ENCODE peak calls at places on chromosome 18, in four cellular contexts. One of them, this sample, is unnamed.

GRCh38 chr18:66129248-66129647 is 378.4 kb downstream of the CDH7 start:
- DNase-seq in astrocyte: no peak
- DNase-seq in CD8-positive, alpha-beta T cell: no peak
- DNase-seq in RWPE2: no peak
- DNase-seq in this sample: no peak

GRCh38 chr18:26386002-26386401 is 159.8 kb downstream of the TAF4B start:
- DNase-seq in astrocyte: peak; percentile 35
- DNase-seq in CD8-positive, alpha-beta T cell: no peak
- DNase-seq in RWPE2: no peak
- DNase-seq in this sample: no peak

GRCh38 chr18:28365406-28365805 is 188.5 kb upstream of the CDH2 start:
- DNase-seq in astrocyte: peak; percentile 51
- DNase-seq in CD8-positive, alpha-beta T cell: no peak
- DNase-seq in RWPE2: no peak
- DNase-seq in this sample: no peak

GRCh38 chr18:63586966-63587365 is at the start of gene SERPINB13:
- DNase-seq in astrocyte: no peak
- DNase-seq in CD8-positive, alpha-beta T cell: no peak
- DNase-seq in RWPE2: peak; percentile 66
- DNase-seq in this sample: no peak

GRCh38 chr18:34928754-34929335 is 112.4 kb upstream of the MAPRE2 start:
- DNase-seq in astrocyte: no peak
- DNase-seq in CD8-positive, alpha-beta T cell: no peak
- DNase-seq in RWPE2: no peak
- DNase-seq in this sample: no peak

GRCh38 chr18:72762505-72763122 is 105.2 kb downstream of the NETO1 start:
- DNase-seq in astrocyte: peak; percentile 35
- DNase-seq in CD8-positive, alpha-beta T cell: no peak
- DNase-seq in RWPE2: no peak
- DNase-seq in this sample: no peak

GRCh38 chr18:31658670-31659573 is 25.5 kb downstream of the B4GALT6 start:
- DNase-seq in astrocyte: peak; percentile 38
- DNase-seq in CD8-positive, alpha-beta T cell: no peak
- DNase-seq in RWPE2: no peak
- DNase-seq in this sample: no peak

GRCh38 chr18:35811896-35812295 is 160.6 kb upstream of the RMP24 start:
- DNase-seq in astrocyte: peak; percentile 1
- DNase-seq in CD8-positive, alpha-beta T cell: no peak
- DNase-seq in RWPE2: no peak
- DNase-seq in this sample: no peak

GRCh38 chr18:21167641-21168372 is 56.2 kb upstream of the ROCK1 start:
- DNase-seq in astrocyte: peak; percentile 12
- DNase-seq in CD8-positive, alpha-beta T cell: no peak
- DNase-seq in RWPE2: no peak
- DNase-seq in this sample: no peak

GRCh38 chr18:11994346-11994707 is 13.0 kb downstream of the IMPA2 start:
- DNase-seq in astrocyte: no peak
- DNase-seq in CD8-positive, alpha-beta T cell: no peak
- DNase-seq in RWPE2: no peak
- DNase-seq in this sample: no peak

GRCh38 chr18:37535968-37536367 is 29.6 kb downstream of the CELF4 start:
- DNase-seq in astrocyte: no peak
- DNase-seq in CD8-positive, alpha-beta T cell: no peak
- DNase-seq in RWPE2: no peak
- DNase-seq in this sample: no peak

GRCh38 chr18:62187543-62188378 is 706 bp downstream of the RELCH start:
- DNase-seq in astrocyte: peak; percentile 6
- DNase-seq in CD8-positive, alpha-beta T cell: peak; percentile 22
- DNase-seq in RWPE2: peak; percentile 38
- DNase-seq in this sample: no peak

GRCh38 chr18:26535630-26536029 is 12.7 kb downstream of the KCTD1 start:
- DNase-seq in astrocyte: no peak
- DNase-seq in CD8-positive, alpha-beta T cell: no peak
- DNase-seq in RWPE2: no peak
- DNase-seq in this sample: no peak

GRCh38 chr18:2303517-2304238 is 267.6 kb downstream of the METTL4 start:
- DNase-seq in astrocyte: peak; percentile 65
- DNase-seq in CD8-positive, alpha-beta T cell: no peak
- DNase-seq in RWPE2: no peak
- DNase-seq in this sample: no peak

GRCh38 chr18:46939337-46939963 is 22.0 kb downstream of the KATNAL2 start:
- DNase-seq in astrocyte: peak; percentile 63
- DNase-seq in CD8-positive, alpha-beta T cell: no peak
- DNase-seq in RWPE2: no peak
- DNase-seq in this sample: no peak

GRCh38 chr18:60007641-60008040 is 107.8 kb downstream of the PMAIP1 start:
- DNase-seq in astrocyte: no peak
- DNase-seq in CD8-positive, alpha-beta T cell: no peak
- DNase-seq in RWPE2: no peak
- DNase-seq in this sample: no peak

GRCh38 chr18:75207298-75208054 is 1.5 kb downstream of the PTGR3 start:
- DNase-seq in astrocyte: peak; percentile 59
- DNase-seq in CD8-positive, alpha-beta T cell: no peak
- DNase-seq in RWPE2: no peak
- DNase-seq in this sample: peak; percentile 90

GRCh38 chr18:60018801-60019462 is 119.1 kb downstream of the PMAIP1 start:
- DNase-seq in astrocyte: peak; percentile 63
- DNase-seq in CD8-positive, alpha-beta T cell: no peak
- DNase-seq in RWPE2: no peak
- DNase-seq in this sample: no peak

GRCh38 chr18:715626-716025 is 3.2 kb upstream of the ENOSF1 start:
- DNase-seq in astrocyte: peak; percentile 77
- DNase-seq in CD8-positive, alpha-beta T cell: no peak
- DNase-seq in RWPE2: no peak
- DNase-seq in this sample: no peak

GRCh38 chr18:8705941-8706544 is 687 bp downstream of the MTCL1 start:
- DNase-seq in astrocyte: no peak
- DNase-seq in CD8-positive, alpha-beta T cell: peak; percentile 20
- DNase-seq in RWPE2: no peak
- DNase-seq in this sample: peak; percentile 62
- H3K27ac ChIP-seq in astrocyte: peak overlapping the region; percentile 54
- H3K27ac ChIP-seq in CD8-positive, alpha-beta T cell: no peak overlapping the region
- H3K27ac ChIP-seq in RWPE2: peak overlapping the region; percentile 66
- H3K27ac ChIP-seq in this sample: peak overlapping the region; percentile 94

GRCh38 chr18:56659111-56659510 is 8.0 kb downstream of the WDR7 start:
- DNase-seq in astrocyte: no peak
- DNase-seq in CD8-positive, alpha-beta T cell: no peak
- DNase-seq in RWPE2: no peak
- DNase-seq in this sample: no peak

GRCh38 chr18:56660655-56661054 is 9.5 kb downstream of the WDR7 start:
- DNase-seq in astrocyte: no peak
- DNase-seq in CD8-positive, alpha-beta T cell: no peak
- DNase-seq in RWPE2: no peak
- DNase-seq in this sample: no peak

GRCh38 chr18:56662502-56662901 is 11.3 kb downstream of the WDR7 start:
- DNase-seq in astrocyte: no peak
- DNase-seq in CD8-positive, alpha-beta T cell: no peak
- DNase-seq in RWPE2: no peak
- DNase-seq in this sample: no peak

GRCh38 chr18:56661414-56662101 is 10.4 kb downstream of the WDR7 start:
- DNase-seq in astrocyte: no peak
- DNase-seq in CD8-positive, alpha-beta T cell: no peak
- DNase-seq in RWPE2: no peak
- DNase-seq in this sample: no peak

DNA sequence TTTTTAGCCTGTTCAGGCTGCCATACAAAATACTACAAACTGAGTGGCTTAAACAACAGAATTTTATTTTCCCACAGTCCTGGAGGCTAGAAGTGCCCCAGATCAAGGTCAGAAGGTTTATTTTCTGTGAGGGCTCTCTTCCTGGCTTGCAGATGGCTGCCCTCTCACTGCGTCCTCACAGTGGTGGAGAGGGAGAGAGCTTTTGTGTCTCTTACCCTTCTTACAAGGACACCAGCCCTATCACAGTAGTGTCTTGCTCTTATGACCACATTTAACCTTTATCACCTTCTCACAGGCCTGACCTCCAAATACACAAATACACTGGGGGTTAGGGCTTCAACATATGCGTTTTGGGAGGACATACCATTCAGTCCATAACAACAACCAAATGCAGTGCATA is 11.7 kb downstream of the WDR7 start:
- DNase-seq in astrocyte: no peak
- DNase-seq in CD8-positive, alpha-beta T cell: no peak
- DNase-seq in RWPE2: no peak
- DNase-seq in this sample: no peak
- H3K27ac ChIP-seq in astrocyte: no peak overlapping the region
- H3K27ac ChIP-seq in CD8-positive, alpha-beta T cell: no peak overlapping the region
- H3K27ac ChIP-seq in RWPE2: no peak overlapping the region
- H3K27ac ChIP-seq in this sample: no peak overlapping the region

DNA sequence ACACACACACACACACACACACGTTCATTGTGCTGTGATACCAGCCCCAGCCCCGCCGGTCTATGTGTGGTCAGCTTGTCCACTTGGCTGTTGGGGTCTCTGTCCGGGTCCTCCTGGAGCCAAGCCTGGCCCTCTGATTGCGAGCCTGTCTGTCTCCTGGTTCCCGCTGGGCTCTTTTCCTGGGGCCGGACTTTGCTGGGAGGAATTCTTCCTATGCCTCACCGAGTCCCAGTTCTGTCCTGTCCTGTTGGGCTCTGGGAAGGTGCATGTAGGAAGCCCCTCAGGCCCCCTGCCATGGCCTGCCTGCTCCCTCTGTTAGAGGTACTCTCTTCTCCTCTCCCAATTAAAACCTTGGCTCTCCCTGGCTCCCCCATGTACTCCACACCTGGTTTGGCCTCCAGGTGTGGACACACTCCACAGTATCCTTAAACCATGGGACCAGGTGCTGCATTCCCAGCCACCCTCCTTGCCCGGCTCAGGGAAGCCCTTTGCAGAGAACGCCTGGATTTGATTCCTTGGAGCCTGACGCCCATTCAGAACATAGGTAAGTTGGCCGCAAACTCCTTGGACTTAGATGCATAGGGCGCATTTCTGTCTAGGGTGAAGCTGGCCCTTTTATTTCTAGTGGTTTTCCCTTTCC is 42.3 kb downstream of the CABLES1 start:
- DNase-seq in astrocyte: no peak
- DNase-seq in CD8-positive, alpha-beta T cell: no peak
- DNase-seq in RWPE2: no peak
- DNase-seq in this sample: no peak
- H3K27ac ChIP-seq in astrocyte: no peak overlapping the region
- H3K27ac ChIP-seq in CD8-positive, alpha-beta T cell: no peak overlapping the region
- H3K27ac ChIP-seq in RWPE2: no peak overlapping the region
- H3K27ac ChIP-seq in this sample: no peak overlapping the region

DNA sequence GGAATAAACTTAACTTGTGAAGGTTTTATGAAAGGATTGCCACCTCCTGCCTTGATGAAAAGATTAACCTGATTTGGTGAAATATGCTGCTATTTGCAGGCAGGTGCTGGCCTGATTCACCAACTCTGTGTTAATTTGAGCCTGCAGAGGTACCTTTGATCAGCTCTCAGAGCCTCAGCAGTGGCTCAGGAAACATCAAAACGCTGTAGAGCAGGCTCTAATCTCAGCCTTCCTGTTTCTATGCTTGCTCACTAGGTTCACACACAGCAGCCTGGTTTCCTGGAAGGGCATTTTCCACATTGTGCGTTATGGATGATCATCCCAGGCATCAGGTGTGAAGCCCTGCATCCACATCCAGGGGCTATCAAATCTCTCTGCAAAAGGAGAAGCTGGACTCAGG is 16.9 kb downstream of the TGIF1 start:
- DNase-seq in astrocyte: no peak
- DNase-seq in CD8-positive, alpha-beta T cell: peak; percentile 15
- DNase-seq in RWPE2: no peak
- DNase-seq in this sample: peak; percentile 47
- H3K27ac ChIP-seq in astrocyte: no peak overlapping the region
- H3K27ac ChIP-seq in CD8-positive, alpha-beta T cell: no peak overlapping the region
- H3K27ac ChIP-seq in RWPE2: peak overlapping the region; percentile 51
- H3K27ac ChIP-seq in this sample: no peak overlapping the region

DNA sequence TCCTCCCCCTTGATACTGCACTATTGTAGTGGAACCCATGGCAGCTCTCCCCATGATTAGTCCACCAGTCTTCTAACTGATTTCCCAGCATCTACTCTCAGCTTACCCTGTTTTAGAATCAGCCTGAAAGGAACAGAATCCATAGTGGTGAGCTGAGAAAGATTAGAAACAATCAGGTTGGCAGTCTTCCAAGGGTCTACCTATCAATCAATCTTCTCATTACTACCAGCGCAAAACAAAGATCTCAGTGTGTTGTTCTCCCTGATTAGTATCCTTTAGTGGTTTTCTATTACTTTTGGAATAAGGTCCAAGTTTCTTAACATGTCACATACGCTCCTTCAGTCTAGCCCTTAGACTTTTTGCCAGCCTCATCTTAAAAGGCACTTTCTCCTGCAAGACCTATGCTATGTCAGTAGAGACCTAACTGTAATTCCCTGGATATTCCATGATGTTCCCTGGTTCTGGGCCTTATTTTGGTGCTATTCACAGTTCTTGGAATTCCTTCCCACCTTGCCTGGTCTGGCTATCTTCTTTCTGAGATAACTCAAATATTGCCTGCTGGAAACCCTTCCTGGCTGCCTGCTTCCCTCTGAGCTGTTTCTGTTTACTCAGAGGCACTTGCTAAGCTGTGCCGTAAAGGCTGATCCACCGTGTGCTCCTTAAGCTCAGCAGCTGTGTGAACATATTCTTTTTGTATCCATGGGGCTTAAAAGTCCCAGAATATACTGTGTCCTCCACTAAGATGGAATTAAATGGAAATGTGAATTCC is 32.6 kb downstream of the LAMA3 start:
- DNase-seq in astrocyte: no peak
- DNase-seq in CD8-positive, alpha-beta T cell: no peak
- DNase-seq in RWPE2: no peak
- DNase-seq in this sample: no peak
- H3K27ac ChIP-seq in astrocyte: no peak overlapping the region
- H3K27ac ChIP-seq in CD8-positive, alpha-beta T cell: no peak overlapping the region
- H3K27ac ChIP-seq in RWPE2: peak overlapping the region; percentile 2
- H3K27ac ChIP-seq in this sample: no peak overlapping the region

GRCh38 chr18:48806551-48807261 is 144.1 kb downstream of the SMAD7 start:
- DNase-seq in astrocyte: peak; percentile 38
- DNase-seq in CD8-positive, alpha-beta T cell: peak; percentile 24
- DNase-seq in RWPE2: peak; percentile 21
- DNase-seq in this sample: no peak
- H3K27ac ChIP-seq in astrocyte: no peak overlapping the region
- H3K27ac ChIP-seq in CD8-positive, alpha-beta T cell: no peak overlapping the region
- H3K27ac ChIP-seq in RWPE2: no peak overlapping the region
- H3K27ac ChIP-seq in this sample: peak overlapping the region; percentile 59

DNA sequence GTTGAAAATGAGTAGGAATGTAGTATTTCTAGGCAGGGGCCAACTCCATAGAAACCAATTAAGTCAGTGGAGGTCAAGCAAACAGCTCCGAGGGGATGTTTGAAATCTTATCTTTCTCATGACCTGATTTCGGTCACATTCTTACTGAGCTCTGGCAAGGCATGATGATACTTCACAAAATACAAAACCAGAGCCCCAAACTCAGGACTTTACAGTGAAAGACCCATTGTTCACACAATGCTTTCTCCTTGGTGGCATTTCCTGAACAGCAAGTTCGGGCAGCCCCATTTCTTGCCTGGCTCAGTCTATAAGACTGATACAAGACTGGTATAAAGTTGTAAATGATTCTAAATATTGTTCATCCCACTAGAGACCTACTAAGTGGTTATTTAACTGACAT is 53.3 kb downstream of the LAMA1 start:
- DNase-seq in astrocyte: no peak
- DNase-seq in CD8-positive, alpha-beta T cell: no peak
- DNase-seq in RWPE2: no peak
- DNase-seq in this sample: peak; percentile 19
- H3K27ac ChIP-seq in astrocyte: no peak overlapping the region
- H3K27ac ChIP-seq in CD8-positive, alpha-beta T cell: no peak overlapping the region
- H3K27ac ChIP-seq in RWPE2: no peak overlapping the region
- H3K27ac ChIP-seq in this sample: no peak overlapping the region